ENCODE peak calls at places on chromosomes 11 and 22, in four cellular contexts. One of them, this sample, is unnamed.
A peak's percentile ranks its signal among the peaks of the same experiment; 100 is the strongest.

GRCh38 chr11:2142762-2143202 is 3.6 kb upstream of the IGF2 start:
- DNase-seq in heart right ventricle: no peak
- DNase-seq in stomach: no peak
- DNase-seq in stimulated activated CD8-positive, alpha-beta memory T cell treated with anti-CD3 and anti-CD28 coated beads, Interleukin-4, amount 100 ng/mL, for 1 hour: no peak
- DNase-seq in this sample: no peak

GRCh38 chr11:118260353-118260752 is 3.7 kb downstream of the MPZL2 start:
- DNase-seq in stimulated activated CD8-positive, alpha-beta memory T cell treated with anti-CD3 and anti-CD28 coated beads, Interleukin-4, amount 100 ng/mL, for 1 hour: no peak
- DNase-seq in heart right ventricle: no peak
- DNase-seq in stomach: no peak
- DNase-seq in this sample: no peak

GRCh38 chr11:106939157-106939556 is 79.1 kb downstream of the GUCY1A2 start:
- DNase-seq in heart right ventricle: no peak
- DNase-seq in stimulated activated CD8-positive, alpha-beta memory T cell treated with anti-CD3 and anti-CD28 coated beads, Interleukin-4, amount 100 ng/mL, for 1 hour: no peak
- DNase-seq in stomach: no peak
- DNase-seq in this sample: no peak

GRCh38 chr11:86802601-86803051 is 2.3 kb downstream of the PRSS23 start:
- DNase-seq in stomach: no peak
- DNase-seq in heart right ventricle: no peak
- DNase-seq in stimulated activated CD8-positive, alpha-beta memory T cell treated with anti-CD3 and anti-CD28 coated beads, Interleukin-4, amount 100 ng/mL, for 1 hour: no peak
- DNase-seq in this sample: peak; percentile 53

GRCh38 chr22:35400335-35400680 is 368 bp downstream of the MCM5 start:
- DNase-seq in heart right ventricle: no peak
- DNase-seq in stimulated activated CD8-positive, alpha-beta memory T cell treated with anti-CD3 and anti-CD28 coated beads, Interleukin-4, amount 100 ng/mL, for 1 hour: no peak
- DNase-seq in stomach: no peak
- DNase-seq in this sample: no peak

GRCh38 chr11:117861151-117862018 is 15.1 kb downstream of the FXYD6 start:
- DNase-seq in stomach: peak; percentile 24
- DNase-seq in stimulated activated CD8-positive, alpha-beta memory T cell treated with anti-CD3 and anti-CD28 coated beads, Interleukin-4, amount 100 ng/mL, for 1 hour: no peak
- DNase-seq in heart right ventricle: peak; percentile 66
- DNase-seq in this sample: peak; percentile 94

GRCh38 chr22:32712644-32713355 is 88.7 kb upstream of the TIMP3 start:
- DNase-seq in heart right ventricle: no peak
- DNase-seq in stomach: no peak
- DNase-seq in stimulated activated CD8-positive, alpha-beta memory T cell treated with anti-CD3 and anti-CD28 coated beads, Interleukin-4, amount 100 ng/mL, for 1 hour: no peak
- DNase-seq in this sample: no peak

GRCh38 chr11:1518301-1518700 is 31.7 kb upstream of the MOB2 start:
- DNase-seq in stimulated activated CD8-positive, alpha-beta memory T cell treated with anti-CD3 and anti-CD28 coated beads, Interleukin-4, amount 100 ng/mL, for 1 hour: no peak
- DNase-seq in stomach: no peak
- DNase-seq in heart right ventricle: peak; percentile 9
- DNase-seq in this sample: no peak

GRCh38 chr22:46090051-46090591 is 60.2 kb upstream of the PPARA start:
- DNase-seq in stomach: peak; percentile 85
- DNase-seq in heart right ventricle: peak; percentile 47
- DNase-seq in stimulated activated CD8-positive, alpha-beta memory T cell treated with anti-CD3 and anti-CD28 coated beads, Interleukin-4, amount 100 ng/mL, for 1 hour: no peak
- DNase-seq in this sample: no peak

GRCh38 chr22:22721681-22722309 is 77.4 kb downstream of the GGTLC2 start:
- DNase-seq in heart right ventricle: no peak
- DNase-seq in stomach: no peak
- DNase-seq in stimulated activated CD8-positive, alpha-beta memory T cell treated with anti-CD3 and anti-CD28 coated beads, Interleukin-4, amount 100 ng/mL, for 1 hour: peak; percentile 21
- DNase-seq in this sample: no peak

GRCh38 chr11:69049490-69049867 is 747 bp downstream of the TPCN2 start:
- DNase-seq in heart right ventricle: no peak
- DNase-seq in stimulated activated CD8-positive, alpha-beta memory T cell treated with anti-CD3 and anti-CD28 coated beads, Interleukin-4, amount 100 ng/mL, for 1 hour: no peak
- DNase-seq in stomach: no peak
- DNase-seq in this sample: no peak

GRCh38 chr11:68518191-68518590 is 57.6 kb downstream of the PPP6R3 start:
- DNase-seq in stimulated activated CD8-positive, alpha-beta memory T cell treated with anti-CD3 and anti-CD28 coated beads, Interleukin-4, amount 100 ng/mL, for 1 hour: no peak
- DNase-seq in heart right ventricle: no peak
- DNase-seq in stomach: no peak
- DNase-seq in this sample: no peak

GRCh38 chr22:36125994-36126531 is 34.5 kb downstream of the APOL3 start:
- DNase-seq in stimulated activated CD8-positive, alpha-beta memory T cell treated with anti-CD3 and anti-CD28 coated beads, Interleukin-4, amount 100 ng/mL, for 1 hour: no peak
- DNase-seq in heart right ventricle: no peak
- DNase-seq in stomach: no peak
- DNase-seq in this sample: no peak

GRCh38 chr22:35684270-35684700 is 33.4 kb upstream of the APOL5 start:
- DNase-seq in heart right ventricle: no peak
- DNase-seq in stomach: no peak
- DNase-seq in stimulated activated CD8-positive, alpha-beta memory T cell treated with anti-CD3 and anti-CD28 coated beads, Interleukin-4, amount 100 ng/mL, for 1 hour: no peak
- DNase-seq in this sample: peak; percentile 37

GRCh38 chr11:10807629-10808552 is 835 bp downstream of the EIF4G2 start:
- DNase-seq in stomach: peak; percentile 58
- DNase-seq in stimulated activated CD8-positive, alpha-beta memory T cell treated with anti-CD3 and anti-CD28 coated beads, Interleukin-4, amount 100 ng/mL, for 1 hour: peak; percentile 14
- DNase-seq in heart right ventricle: peak; percentile 78
- DNase-seq in this sample: peak; percentile 48

GRCh38 chr11:102666331-102666957 is 39.1 kb downstream of the MMP27 start:
- DNase-seq in stomach: no peak
- DNase-seq in heart right ventricle: no peak
- DNase-seq in stimulated activated CD8-positive, alpha-beta memory T cell treated with anti-CD3 and anti-CD28 coated beads, Interleukin-4, amount 100 ng/mL, for 1 hour: no peak
- DNase-seq in this sample: peak; percentile 60

GRCh38 chr11:11149671-11150459 is 203.2 kb downstream of the CSNK2A3 start:
- DNase-seq in stomach: no peak
- DNase-seq in stimulated activated CD8-positive, alpha-beta memory T cell treated with anti-CD3 and anti-CD28 coated beads, Interleukin-4, amount 100 ng/mL, for 1 hour: no peak
- DNase-seq in heart right ventricle: no peak
- DNase-seq in this sample: no peak